ENCODE peak calls at places on chromosomes 11 and 22, in seven cellular contexts. G is anterior cingulate cortex; Y is Panc1; S is T-helper 9 cell; F is KG1; X is MCF 10A; Z is activated CD4-positive, CD25-positive, alpha-beta regulatory T cell treated with anti-CD3 and anti-CD28 coated beads, Interleukin-2, amount 50 U/mL, for 16 hours. O is an unnamed sample.

GRCh38 chr22:46009730-46010129 is 32.8 kb upstream of the WNT7B start:
- DNase-seq in G (no peak), Y (no peak), S (no peak), F (no peak), X (no peak), Z (no peak), O (no peak)

GRCh38 chr11:72676874-72677341 is 2.7 kb upstream of the PDE2A start:
- DNase-seq in G (no peak), Y (no peak), S (peak), F (peak), X (peak), Z (peak), O (no peak)

GRCh38 chr11:128686745-128687177 is 7.1 kb upstream of the FLI1 start:
- DNase-seq in G (no peak), Y (no peak), S (no peak), F (no peak), X (no peak), Z (peak), O (no peak)

GRCh38 chr22:38317995-38318715 is 922 bp upstream of the CSNK1E start:
- DNase-seq in G (no peak), Y (peak), S (no peak), F (peak), X (peak), Z (no peak), O (peak)

GRCh38 chr22:38136607-38137006 is 26.1 kb upstream of the BAIAP2L2 start:
- DNase-seq in G (no peak), Y (no peak), S (no peak), F (no peak), X (no peak), Z (no peak), O (no peak)

GRCh38 chr11:4578624-4579023 is 2.9 kb upstream of the OR52I2 start:
- DNase-seq in G (no peak), Y (no peak), S (no peak), F (no peak), X (no peak), Z (no peak), O (no peak)

GRCh38 chr22:20298803-20299735 is 20.8 kb downstream of the DGCR6L start:
- DNase-seq in G (no peak), Y (no peak), S (peak), F (no peak), X (peak), Z (peak), O (no peak)

GRCh38 chr11:129747161-129747560 is 68.5 kb upstream of the TMEM45B start:
- DNase-seq in G (no peak), Y (no peak), S (no peak), F (no peak), X (no peak), Z (no peak), O (no peak)

GRCh38 chr11:70432065-70432464 is 33.7 kb downstream of the CTTN start:
- DNase-seq in G (no peak), Y (no peak), S (no peak), F (no peak), X (no peak), Z (no peak), O (no peak)

GRCh38 chr11:33017478-33017877 is 1.8 kb downstream of the DEPDC7 start:
- DNase-seq in G (no peak), Y (no peak), S (no peak), F (no peak), X (no peak), Z (no peak), O (no peak)

GRCh38 chr11:107705027-107705426 is 6.8 kb downstream of the SLN start:
- DNase-seq in G (no peak), Y (no peak), S (no peak), F (no peak), X (peak), Z (no peak), O (peak)

GRCh38 chr22:42611076-42611475 is 3.6 kb downstream of the POLDIP3 start:
- DNase-seq in G (no peak), Y (no peak), S (no peak), F (no peak), X (no peak), Z (no peak), O (no peak)

GRCh38 chr11:692824-693414 is 2.1 kb downstream of the DEAF1 start:
- DNase-seq in G (no peak), Y (no peak), S (peak), F (no peak), X (no peak), Z (no peak), O (no peak)

GRCh38 chr11:70159612-70160570 is 43.2 kb upstream of the FADD start:
- DNase-seq in G (no peak), Y (peak), S (no peak), F (no peak), X (peak), Z (no peak), O (no peak)

GRCh38 chr22:30435674-30436126 is 10.1 kb downstream of the MTFP1 start:
- DNase-seq in G (no peak), Y (no peak), S (peak), F (peak), X (no peak), Z (peak), O (no peak)

GRCh38 chr11:108117746-108118371 is 3.5 kb upstream of the ACAT1 start:
- DNase-seq in G (no peak), Y (no peak), S (no peak), F (peak), X (peak), Z (no peak), O (no peak)

GRCh38 chr11:33920838-33921613 is 29.1 kb upstream of the LMO2 start:
- DNase-seq in G (no peak), Y (no peak), S (no peak), F (no peak), X (no peak), Z (no peak), O (no peak)

GRCh38 chr11:2142300-2142759 is 3.1 kb upstream of the IGF2 start:
- DNase-seq in G (no peak), Y (no peak), S (no peak), F (no peak), X (peak), Z (no peak), O (no peak)

GRCh38 chr22:36456459-36456835 is 25.0 kb downstream of the TXN2 start:
- DNase-seq in G (no peak), Y (no peak), S (no peak), F (no peak), X (no peak), Z (no peak), O (no peak)

GRCh38 chr11:80441821-80442220 is 1001.0 kb upstream of the TENM4 start:
- DNase-seq in G (no peak), Y (no peak), S (no peak), F (no peak), X (peak), Z (no peak), O (no peak)

GRCh38 chr11:1341928-1342524 is 32.6 kb upstream of the TOLLIP start:
- DNase-seq in G (no peak), Y (no peak), S (no peak), F (no peak), X (no peak), Z (no peak), O (peak)

GRCh38 chr11:76669901-76670474 is 559 bp downstream of the LRRC32 start:
- DNase-seq in G (no peak), Y (no peak), S (no peak), F (no peak), X (no peak), Z (no peak), O (no peak)

GRCh38 chr11:33475999-33476398 is 218.8 kb downstream of the HIPK3 start:
- DNase-seq in G (no peak), Y (no peak), S (no peak), F (no peak), X (peak), Z (no peak), O (no peak)

GRCh38 chr22:26573026-26573662 is 16.8 kb downstream of the TPST2 start:
- DNase-seq in G (no peak), Y (no peak), S (no peak), F (peak), X (no peak), Z (no peak), O (no peak)

GRCh38 chr11:19978668-19979518 is 181.4 kb downstream of the DBX1 start:
- DNase-seq in G (no peak), Y (peak), S (no peak), F (no peak), X (peak), Z (no peak), O (no peak)

GRCh38 chr11:68181719-68182451 is 31.2 kb downstream of the KMT5B start:
- DNase-seq in G (no peak), Y (no peak), S (no peak), F (no peak), X (no peak), Z (no peak), O (peak)

GRCh38 chr11:46422588-46422987 is 31.0 kb upstream of the CHRM4 start:
- DNase-seq in G (no peak), Y (no peak), S (no peak), F (no peak), X (no peak), Z (no peak), O (no peak)

GRCh38 chr11:83115551-83115950 is 41.4 kb upstream of the PCF11 start:
- DNase-seq in G (no peak), Y (no peak), S (no peak), F (no peak), X (no peak), Z (no peak), O (no peak)

GRCh38 chr22:23820748-23821211 is 18.0 kb downstream of the DERL3 start:
- DNase-seq in G (no peak), Y (no peak), S (no peak), F (no peak), X (no peak), Z (no peak), O (no peak)

GRCh38 chr11:44977493-44977984 is 26.9 kb upstream of the TP53I11 start:
- DNase-seq in G (no peak), Y (no peak), S (no peak), F (no peak), X (no peak), Z (no peak), O (no peak)

GRCh38 chr11:35584321-35584720 is 33.9 kb upstream of the FJX1 start:
- DNase-seq in G (no peak), Y (no peak), S (no peak), F (no peak), X (peak), Z (no peak), O (peak)

GRCh38 chr11:57792060-57792541 is 30.5 kb downstream of the CTNND1 start:
- DNase-seq in G (peak), Y (no peak), S (peak), F (peak), X (peak), Z (peak), O (no peak)

GRCh38 chr11:67382481-67383136 is 9.2 kb upstream of the RAD9A start:
- DNase-seq in G (peak), Y (peak), S (peak), F (peak), X (peak), Z (peak), O (no peak)

GRCh38 chr11:68090706-68091105 is 30.5 kb downstream of the CHKA start:
- DNase-seq in G (no peak), Y (no peak), S (no peak), F (peak), X (no peak), Z (no peak), O (no peak)

GRCh38 chr11:20158597-20159257 is 1.5 kb downstream of the DBX1 start:
- DNase-seq in G (no peak), Y (no peak), S (no peak), F (no peak), X (peak), Z (no peak), O (peak)

GRCh38 chr11:75031771-75032549 is 43.2 kb downstream of the NEU3 start:
- DNase-seq in G (peak), Y (no peak), S (peak), F (no peak), X (peak), Z (peak), O (peak)

O was measured in HFF-Myc.